ENCODE peak calls at places on chromosomes 11 and 22, in nine cellular contexts. I, T, U, K, Z, S, W, Q and J are unnamed samples.
A peak's percentile ranks its signal among the peaks of the same experiment; 100 is the strongest.

GRCh38 chr11:70031631-70032469 is 46.3 kb upstream of the ANO1 start:
- DNase-seq in T (no peak), U (no peak), K (no peak), Z (no peak), W (peak; percentile 7), S (no peak), I (no peak), Q (no peak), J (no peak)

GRCh38 chr11:45209000-45209399 is 62.6 kb downstream of the PRDM11 start:
- DNase-seq in T (no peak), S (no peak), Z (no peak), K (no peak), U (no peak), Q (peak; percentile 24), I (no peak), W (no peak), J (no peak)

GRCh38 chr22:39622881-39623367 is 52.4 kb downstream of the CACNA1I start:
- DNase-seq in S (no peak), T (no peak), I (peak; percentile 53), W (peak; percentile 86), K (peak; percentile 36), Q (no peak), Z (peak; percentile 44), U (peak; percentile 69), J (peak; percentile 13)

GRCh38 chr22:29477919-29478318 is 2.1 kb upstream of the NEFH start:
- DNase-seq in I (no peak), W (no peak), Q (no peak), S (no peak), K (no peak), U (no peak), T (no peak), Z (no peak), J (no peak)

GRCh38 chr11:74820763-74821162 is 72.1 kb downstream of the RNF169 start:
- DNase-seq in T (no peak), U (no peak), K (no peak), I (no peak), W (no peak), S (no peak), Z (peak; percentile 74), Q (no peak), J (peak; percentile 87)

GRCh38 chr22:31983911-31984661 is 39.8 kb downstream of the YWHAH start:
- DNase-seq in I (no peak), Z (no peak), K (no peak), W (no peak), T (no peak), S (no peak), U (no peak), Q (no peak), J (no peak)

GRCh38 chr22:50009765-50010675 is 2.5 kb downstream of the IL17REL start:
- DNase-seq in W (no peak), I (no peak), U (no peak), K (peak; percentile 24), S (no peak), Z (no peak), Q (no peak), T (no peak), J (no peak)

GRCh38 chr11:86743223-86744118 is 56.9 kb upstream of the PRSS23 start:
- DNase-seq in I (no peak), U (peak; percentile 18), K (no peak), W (no peak), Z (peak; percentile 63), S (no peak), T (no peak), Q (peak; percentile 56), J (peak; percentile 84)

GRCh38 chr22:30802202-30803166 is 107.8 kb downstream of the OSBP2 start:
- DNase-seq in Z (peak; percentile 84), T (no peak), W (peak; percentile 66), K (peak; percentile 84), I (peak; percentile 38), U (peak; percentile 64), Q (peak; percentile 55), S (peak; percentile 43), J (peak; percentile 93)

GRCh38 chr11:808427-809286 is 1.1 kb upstream of the RPLP2 start:
- DNase-seq in T (no peak), Q (no peak), Z (no peak), U (no peak), I (no peak), S (no peak), W (peak; percentile 78), K (no peak), J (no peak)

GRCh38 chr11:123231263-123231662 is 36.2 kb upstream of the CLMP start:
- DNase-seq in T (no peak), K (no peak), W (no peak), Q (no peak), Z (peak; percentile 65), I (no peak), S (no peak), U (no peak), J (peak; percentile 85)

GRCh38 chr11:10304495-10305261 is at the start of gene ADM:
- DNase-seq in S (no peak), I (no peak), U (peak; percentile 25), Z (peak; percentile 91), W (no peak), Q (peak; percentile 92), K (peak; percentile 91), T (no peak), J (peak; percentile 94)

GRCh38 chr22:49214976-49215375 is 612.7 kb downstream of the BRD1 start:
- DNase-seq in S (no peak), Q (peak; percentile 1), I (no peak), W (no peak), K (peak; percentile 10), Z (no peak), T (no peak), U (no peak), J (no peak)

GRCh38 chr11:32435511-32435946 is at the start of gene WT1:
- DNase-seq in T (no peak), W (no peak), K (no peak), Z (peak; percentile 82), I (no peak), U (no peak), S (no peak), Q (peak; percentile 91), J (no peak)

GRCh38 chr11:7690648-7691047 is 15.6 kb downstream of the OVCH2 start:
- DNase-seq in W (peak; percentile 55), T (no peak), Q (no peak), I (no peak), Z (no peak), U (no peak), S (no peak), K (no peak), J (no peak)

GRCh38 chr11:61949169-61950034 is 749 bp upstream of the BEST1 start:
- DNase-seq in W (peak; percentile 88), Q (peak; percentile 95), U (no peak), T (no peak), Z (peak; percentile 97), K (peak; percentile 65), S (peak; percentile 94), I (no peak), J (peak; percentile 94)

GRCh38 chr11:27592111-27592780 is 85.7 kb upstream of the LIN7C start:
- DNase-seq in W (no peak), U (no peak), S (no peak), Z (no peak), K (no peak), Q (no peak), I (no peak), T (no peak), J (no peak)

GRCh38 chr11:128525411-128526243 is 61.7 kb downstream of the ETS1 start:
- DNase-seq in U (no peak), T (no peak), K (no peak), W (no peak), S (no peak), Z (no peak), Q (no peak), I (no peak), J (peak; percentile 38)

GRCh38 chr11:10715571-10715970 is 22.0 kb upstream of the IRAG1 start:
- DNase-seq in K (no peak), U (no peak), W (no peak), T (no peak), I (no peak), Q (no peak), Z (no peak), S (no peak), J (no peak)

GRCh38 chr11:9575531-9576240 is 2.2 kb downstream of the WEE1 start:
- DNase-seq in I (no peak), S (no peak), Q (no peak), W (no peak), K (no peak), Z (no peak), U (no peak), T (no peak), J (no peak)

GRCh38 chr11:79940976-79941735 is 500.3 kb upstream of the TENM4 start:
- DNase-seq in S (peak; percentile 24), W (no peak), T (no peak), Q (no peak), Z (peak; percentile 5), U (no peak), I (no peak), K (no peak), J (no peak)

GRCh38 chr11:61256710-61257482 is 15.9 kb downstream of the PGA5 start:
- DNase-seq in W (no peak), U (no peak), Q (no peak), T (no peak), Z (no peak), I (no peak), K (no peak), S (no peak), J (no peak)

GRCh38 chr11:69888671-69889076 is 69.5 kb upstream of the FGF3 start:
- DNase-seq in K (peak; percentile 61), T (peak; percentile 30), Q (peak; percentile 33), U (peak; percentile 64), S (peak; percentile 54), Z (peak; percentile 81), W (peak; percentile 87), I (peak; percentile 34), J (peak; percentile 83)

GRCh38 chr11:114092478-114092877 is 33.0 kb downstream of the ZBTB16 start:
- DNase-seq in Z (no peak), K (no peak), I (no peak), S (no peak), W (no peak), U (no peak), T (no peak), Q (no peak), J (no peak)

GRCh38 chr11:104015649-104016415 is 20.6 kb upstream of the DDI1 start:
- DNase-seq in Q (no peak), W (peak; percentile 87), U (no peak), Z (no peak), K (no peak), T (no peak), I (no peak), S (no peak), J (no peak)

GRCh38 chr22:17281026-17281809 is 62.0 kb upstream of the ADA2 start:
- DNase-seq in Z (no peak), I (no peak), T (no peak), Q (no peak), U (no peak), K (peak; percentile 10), S (peak; percentile 43), W (no peak), J (no peak)

GRCh38 chr11:122808494-122808893 is 29.8 kb upstream of the CRTAM start:
- DNase-seq in S (no peak), T (no peak), Z (no peak), Q (no peak), I (no peak), K (no peak), W (peak; percentile 42), U (no peak), J (peak; percentile 52)

GRCh38 chr11:41201156-41201555 is 258.3 kb downstream of the LRRC4C start:
- DNase-seq in Q (no peak), I (no peak), S (peak; percentile 77), T (no peak), W (peak; percentile 56), Z (no peak), U (no peak), K (no peak), J (peak; percentile 5)

GRCh38 chr11:29641201-29641600 is 375.6 kb downstream of the KCNA4 start:
- DNase-seq in I (no peak), T (no peak), S (no peak), K (no peak), U (no peak), Q (no peak), W (no peak), Z (no peak), J (peak; percentile 38)

GRCh38 chr11:19329910-19330309 is 89.2 kb upstream of the E2F8 start:
- DNase-seq in K (no peak), S (no peak), Z (no peak), I (no peak), U (no peak), T (no peak), Q (no peak), W (no peak), J (no peak)

GRCh38 chr22:32880906-32881596 is 79.5 kb downstream of the TIMP3 start:
- DNase-seq in Q (peak; percentile 91), W (no peak), S (peak; percentile 36), T (no peak), I (no peak), U (peak; percentile 24), K (peak; percentile 47), Z (peak; percentile 50), J (no peak)